ENCODE peak calls at places on chromosomes 12 and 14, in six cellular contexts. F is H7, A is skeletal muscle cell, D is tibial nerve, W is HepG2, H is right cardiac atrium. Z is an unnamed sample.

GRCh38 chr12:75414671-75415070 is 23.8 kb downstream of the GLIPR1L2 start:
- DNase-seq in W (no peak), D (no peak), F (no peak), A (no peak), H (no peak), Z (no peak)

GRCh38 chr12:86421333-86421732 is 165.1 kb upstream of the MGAT4C start:
- DNase-seq in D (no peak), A (no peak), F (no peak), H (no peak), W (no peak), Z (no peak)

GRCh38 chr14:60756847-60757246 is 22.3 kb downstream of the MNAT1 start:
- DNase-seq in D (no peak), W (no peak), A (peak; percentile 56), F (no peak), H (no peak), Z (no peak)

GRCh38 chr12:115934046-115934445 is 343.4 kb downstream of the MED13L start:
- DNase-seq in A (no peak), H (no peak), W (no peak), F (no peak), D (peak; percentile 57), Z (no peak)

GRCh38 chr14:74084277-74085046 is at the start of the genes ALDH6A1 and LIN52:
- DNase-seq in F (peak; percentile 98), W (peak; percentile 100), A (peak; percentile 100), D (peak; percentile 100), H (peak; percentile 99), Z (peak; percentile 94)

GRCh38 chr14:95496111-95496681 is 20.3 kb downstream of the SYNE3 start:
- DNase-seq in D (no peak), H (no peak), F (no peak), W (no peak), A (no peak), Z (no peak)

GRCh38 chr12:98998697-98999299 is 353.7 kb downstream of the APAF1 start:
- DNase-seq in W (peak; percentile 21), A (peak; percentile 2), D (no peak), H (no peak), F (peak; percentile 27), Z (no peak)

GRCh38 chr14:33837943-33838683 is 112.8 kb downstream of the EGLN3 start:
- DNase-seq in A (no peak), W (no peak), H (no peak), D (no peak), F (no peak), Z (no peak)

GRCh38 chr12:21827135-21827534 is 52.6 kb upstream of the KCNJ8 start:
- DNase-seq in D (no peak), W (no peak), H (no peak), F (no peak), A (no peak), Z (no peak)

GRCh38 chr14:97027256-97027999 is 230.2 kb downstream of the VRK1 start:
- DNase-seq in W (no peak), D (no peak), A (no peak), H (no peak), F (peak; percentile 52), Z (no peak)

GRCh38 chr12:68175566-68176033 is 16.1 kb upstream of the IFNG start:
- DNase-seq in W (no peak), H (no peak), A (no peak), F (no peak), D (no peak), Z (no peak)

GRCh38 chr14:101960225-101960624 is 4.1 kb upstream of the DYNC1H1 start:
- DNase-seq in F (peak; percentile 73), W (peak; percentile 40), H (no peak), A (no peak), D (no peak), Z (no peak)

GRCh38 chr12:114676142-114676741 is 7.7 kb downstream of the TBX3 start:
- DNase-seq in W (no peak), A (no peak), D (no peak), H (no peak), F (no peak), Z (no peak)

GRCh38 chr12:112686373-112686772 is 105.2 kb upstream of the RPH3A start:
- DNase-seq in W (no peak), H (no peak), D (no peak), F (no peak), A (no peak), Z (no peak)

GRCh38 chr14:74579447-74580274 is 32.4 kb downstream of the LTBP2 start:
- DNase-seq in H (no peak), W (peak; percentile 12), D (no peak), F (no peak), A (no peak), Z (no peak)

GRCh38 chr12:113971392-113971791 is 5.3 kb upstream of the RBM19 start:
- DNase-seq in D (no peak), F (no peak), W (no peak), H (no peak), A (no peak), Z (no peak)

GRCh38 chr12:106030210-106031175 is 108.3 kb downstream of the NUAK1 start:
- DNase-seq in H (no peak), D (no peak), W (no peak), A (peak; percentile 83), F (no peak), Z (no peak)

GRCh38 chr12:32332446-32332845 is 66.9 kb upstream of the FGD4 start:
- DNase-seq in W (no peak), H (no peak), F (no peak), D (no peak), A (no peak), Z (no peak)

GRCh38 chr12:91870872-91871707 is 274.6 kb downstream of the BTG1 start:
- DNase-seq in W (no peak), H (no peak), D (no peak), F (no peak), A (no peak), Z (no peak)

GRCh38 chr12:130952106-130952505 is 1.6 kb upstream of the ADGRD1 start:
- DNase-seq in D (no peak), H (no peak), F (no peak), A (no peak), W (no peak), Z (no peak)

GRCh38 chr14:29752221-29752923 is 175.3 kb downstream of the PRKD1 start:
- DNase-seq in A (no peak), W (no peak), D (no peak), F (no peak), H (no peak), Z (no peak)

GRCh38 chr12:78863482-78864427 is 819 bp upstream of the SYT1 start:
- DNase-seq in A (no peak), F (peak; percentile 78), H (peak; percentile 60), W (no peak), D (peak; percentile 15), Z (peak; percentile 43)

GRCh38 chr12:118780939-118781338 is 200.4 kb upstream of the SRRM4 start:
- DNase-seq in W (peak; percentile 70), F (no peak), H (no peak), D (no peak), A (no peak), Z (no peak)

GRCh38 chr14:106419432-106419831 is 893.0 kb downstream of the TMEM121 start:
- DNase-seq in D (no peak), H (no peak), F (no peak), W (no peak), A (no peak), Z (no peak)

GRCh38 chr12:104137175-104137901 is 672 bp downstream of the NFYB start:
- DNase-seq in D (no peak), A (no peak), H (peak; percentile 78), F (peak; percentile 77), W (peak; percentile 47), Z (peak; percentile 91)

GRCh38 chr12:54561164-54561563 is 11.8 kb downstream of the PDE1B start:
- DNase-seq in W (no peak), A (no peak), H (peak; percentile 81), D (peak; percentile 33), F (no peak), Z (peak; percentile 51)

GRCh38 chr14:36522347-36522971 is 2.4 kb upstream of the NKX2-1 start:
- DNase-seq in D (no peak), W (no peak), A (no peak), H (no peak), F (peak; percentile 75), Z (peak; percentile 75)

GRCh38 chr12:50929831-50930230 is 22.5 kb upstream of the HIGD1C start:
- DNase-seq in W (no peak), A (no peak), D (no peak), F (no peak), H (no peak), Z (no peak)
- H3K4me3 ChIP-seq in W (no peak overlapping the region), A (no peak overlapping the region), D (no peak overlapping the region), F (no peak overlapping the region), H (no peak overlapping the region), Z (no peak overlapping the region)

DNA sequence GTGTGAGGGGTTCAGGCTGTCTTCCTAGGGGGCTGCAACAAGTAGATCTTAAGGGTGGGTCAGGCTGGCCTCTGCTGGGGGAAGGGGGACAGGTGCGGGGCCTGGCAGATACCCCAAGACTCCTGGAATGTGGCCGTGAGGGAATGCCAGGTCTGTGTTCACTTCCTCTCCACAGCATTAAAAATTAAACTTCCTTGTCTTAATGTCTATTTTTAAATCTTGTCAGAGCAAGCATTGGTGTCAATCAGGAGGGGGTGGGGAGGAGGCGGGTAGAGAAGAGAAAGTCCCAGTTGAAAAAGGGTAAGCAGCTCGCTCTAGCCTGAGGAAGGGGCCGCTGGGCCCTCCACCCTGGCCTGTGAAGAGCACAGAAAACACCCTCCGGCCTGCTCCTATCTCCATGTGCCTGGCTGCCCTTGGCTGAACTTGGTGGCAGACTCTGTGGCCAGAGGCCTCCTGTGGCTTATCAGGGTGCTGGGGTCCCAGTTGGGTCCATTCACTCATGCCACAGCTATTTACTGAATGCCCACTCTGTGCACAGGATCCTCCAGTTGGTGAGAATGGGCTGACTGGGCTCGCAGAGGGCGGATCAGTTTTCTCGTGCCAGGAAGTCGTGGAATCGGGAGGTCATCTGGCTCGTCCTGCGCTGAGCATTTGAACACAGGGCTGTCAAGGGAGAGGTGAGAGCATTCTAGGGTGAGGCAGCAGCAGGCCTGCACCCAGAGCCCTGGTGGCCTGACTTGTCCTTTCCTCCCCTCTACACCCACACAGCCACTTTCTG is 128.8 kb downstream of the TSPAN9 start:
- DNase-seq in F (no peak), A (no peak), D (no peak), H (peak; percentile 60), W (no peak), Z (no peak)
- H3K4me3 ChIP-seq in F (no peak overlapping the region), A (no peak overlapping the region), D (no peak overlapping the region), H (no peak overlapping the region), W (no peak overlapping the region), Z (no peak overlapping the region)

GRCh38 chr12:89971880-89972279 is 263.2 kb upstream of the ATP2B1 start:
- DNase-seq in W (no peak), D (peak; percentile 43), H (no peak), F (no peak), A (no peak), Z (no peak)
- H3K4me3 ChIP-seq in W (no peak overlapping the region), D (no peak overlapping the region), H (no peak overlapping the region), F (no peak overlapping the region), A (no peak overlapping the region), Z (no peak overlapping the region)

GRCh38 chr12:124387510-124387855 is 92.6 kb downstream of the RFLNA start:
- DNase-seq in W (peak; percentile 37), H (peak; percentile 78), A (no peak), D (no peak), F (no peak), Z (peak; percentile 87)

GRCh38 chr12:124385219-124385969 is 90.5 kb downstream of the RFLNA start:
- DNase-seq in A (no peak), W (no peak), D (no peak), F (no peak), H (no peak), Z (no peak)

GRCh38 chr12:124386059-124386458 is 91.2 kb downstream of the RFLNA start:
- DNase-seq in A (no peak), W (no peak), H (peak; percentile 83), D (no peak), F (no peak), Z (no peak)

GRCh38 chr12:124388038-124388676 is 93.3 kb downstream of the RFLNA start:
- DNase-seq in A (no peak), H (peak; percentile 72), W (no peak), D (no peak), F (no peak), Z (no peak)

GRCh38 chr12:124386661-124387509 is 92.0 kb downstream of the RFLNA start:
- DNase-seq in A (no peak), W (no peak), H (no peak), F (no peak), D (no peak), Z (no peak)
- H3K4me3 ChIP-seq in A (peak overlapping the region; percentile 85), W (peak overlapping the region; percentile 84), H (peak overlapping the region; percentile 53), F (no peak overlapping the region), D (peak overlapping the region; percentile 54), Z (peak overlapping the region; percentile 44)

Z was measured in upper lobe of left lung.